ENCODE peak calls at places on chromosomes 3 and 15, in six cellular contexts. A is activated T-cell treated with anti-CD3 and anti-CD28 coated beads for 4 hours, G is Calu3, U is AG09309, Q is HTR-8/SVneo, T is MCF 10A. F is an unnamed sample.

GRCh38 chr3:171967137-171967783 is 72.1 kb upstream of the FNDC3B start:
- DNase-seq in A (no peak), G (peak; percentile 68), U (peak; percentile 93), Q (peak; percentile 42), T (peak; percentile 89), F (peak; percentile 39)

GRCh38 chr3:142495103-142495502 is 47.3 kb upstream of the XRN1 start:
- DNase-seq in A (no peak), G (no peak), U (no peak), Q (no peak), T (no peak), F (no peak)

GRCh38 chr15:34679326-34679725 is 75.5 kb downstream of the GJD2 start:
- DNase-seq in A (no peak), G (no peak), U (no peak), Q (no peak), T (peak; percentile 31), F (no peak)

GRCh38 chr3:683770-684169 is 409.1 kb upstream of the CNTN6 start:
- DNase-seq in A (no peak), G (no peak), U (no peak), Q (no peak), T (no peak), F (no peak)

GRCh38 chr3:13827256-13827655 is 52.6 kb downstream of the WNT7A start:
- DNase-seq in A (no peak), G (no peak), U (no peak), Q (no peak), T (no peak), F (no peak)

GRCh38 chr3:55500555-55501340 is 13.6 kb upstream of the WNT5A start:
- DNase-seq in A (no peak), G (no peak), U (no peak), Q (no peak), T (no peak), F (no peak)

GRCh38 chr3:179446501-179446900 is 4.8 kb downstream of the GNB4 start:
- DNase-seq in A (no peak), G (no peak), U (no peak), Q (peak; percentile 26), T (peak; percentile 58), F (no peak)

GRCh38 chr3:158731938-158732855 is at the start of gene RARRES1:
- DNase-seq in A (no peak), G (peak; percentile 94), U (no peak), Q (peak; percentile 28), T (peak; percentile 50), F (peak; percentile 34)

F was measured in RWPE1.